ENCODE peak calls at places on chromosomes 7 and 10, in nine cellular contexts. Y, L, W, U, F, J, I, G and V are unnamed samples.

GRCh38 chr7:42522227-42522991 is 285.4 kb upstream of the GLI3 start:
- DNase-seq in Y (no peak), L (no peak), W (no peak), U (no peak), F (no peak), J (no peak), I (no peak), G (no peak), V (no peak)

GRCh38 chr7:100965723-100966541 is 3.4 kb upstream of the MUC12 start:
- DNase-seq in Y (peak; percentile 75), L (peak; percentile 66), W (peak; percentile 74), U (no peak), F (peak; percentile 89), J (peak; percentile 73), I (no peak), G (peak; percentile 61), V (no peak)

GRCh38 chr7:135253851-135254815 is 20.5 kb downstream of the STRA8 start:
- DNase-seq in Y (no peak), L (no peak), W (peak; percentile 71), U (no peak), F (no peak), J (no peak), I (peak; percentile 69), G (no peak), V (no peak)

GRCh38 chr10:77388571-77388970 is 249.0 kb downstream of the KCNMA1 start:
- DNase-seq in Y (no peak), L (no peak), W (no peak), U (no peak), F (no peak), J (no peak), I (no peak), G (no peak), V (no peak)

GRCh38 chr7:7035851-7036250 is 146.5 kb upstream of the C1GALT1 start:
- DNase-seq in Y (no peak), L (no peak), W (no peak), U (no peak), F (no peak), J (no peak), I (no peak), G (no peak), V (no peak)

GRCh38 chr10:112059220-112059619 is 124.3 kb downstream of the GPAM start:
- DNase-seq in Y (no peak), L (no peak), W (no peak), U (no peak), F (no peak), J (no peak), I (no peak), G (no peak), V (no peak)

GRCh38 chr7:24705481-24705954 is 51.7 kb downstream of the GSDME start:
- DNase-seq in Y (no peak), L (no peak), W (no peak), U (no peak), F (no peak), J (no peak), I (no peak), G (no peak), V (no peak)

GRCh38 chr7:26659121-26659520 is 205.3 kb downstream of the SKAP2 start:
- DNase-seq in Y (no peak), L (no peak), W (no peak), U (no peak), F (no peak), J (no peak), I (no peak), G (no peak), V (no peak)

GRCh38 chr7:69597278-69598076 is 798 bp upstream of the AUTS2 start:
- DNase-seq in Y (peak; percentile 25), L (no peak), W (peak; percentile 60), U (no peak), F (peak; percentile 10), J (no peak), I (peak; percentile 68), G (no peak), V (no peak)

GRCh38 chr10:63711866-63712716 is 190.9 kb downstream of the REEP3 start:
- DNase-seq in Y (peak; percentile 99), L (no peak), W (peak; percentile 93), U (peak; percentile 88), F (no peak), J (no peak), I (peak; percentile 59), G (no peak), V (no peak)

GRCh38 chr10:83603708-83604107 is 535.6 kb upstream of the GHITM start:
- DNase-seq in Y (no peak), L (no peak), W (no peak), U (no peak), F (peak; percentile 2), J (no peak), I (no peak), G (no peak), V (no peak)

GRCh38 chr10:98957801-98958200 is 277.9 kb downstream of the HPSE2 start:
- DNase-seq in Y (no peak), L (no peak), W (no peak), U (no peak), F (no peak), J (no peak), I (no peak), G (no peak), V (no peak)

GRCh38 chr10:107814865-107815487 is 650.5 kb upstream of the SORCS1 start:
- DNase-seq in Y (peak; percentile 20), L (no peak), W (peak; percentile 44), U (no peak), F (no peak), J (no peak), I (peak; percentile 1), G (no peak), V (no peak)

GRCh38 chr10:129697463-129698247 is 230.6 kb downstream of the MGMT start:
- DNase-seq in Y (no peak), L (no peak), W (no peak), U (no peak), F (no peak), J (no peak), I (no peak), G (no peak), V (no peak)

GRCh38 chr7:34839645-34840044 is 181.6 kb downstream of the NPSR1 start:
- DNase-seq in Y (no peak), L (no peak), W (no peak), U (no peak), F (no peak), J (no peak), I (no peak), G (no peak), V (no peak)

GRCh38 chr10:132897516-132898381 is 44.6 kb downstream of the CFAP46 start:
- DNase-seq in Y (no peak), L (no peak), W (no peak), U (no peak), F (no peak), J (no peak), I (no peak), G (no peak), V (no peak)

GRCh38 chr7:50679218-50680007 is 103.3 kb downstream of the GRB10 start:
- DNase-seq in Y (no peak), L (no peak), W (no peak), U (peak; percentile 39), F (no peak), J (no peak), I (no peak), G (no peak), V (peak; percentile 54)

GRCh38 chr10:42875792-42876191 is 93.2 kb downstream of the BMS1 start:
- DNase-seq in Y (no peak), L (no peak), W (peak; percentile 45), U (no peak), F (no peak), J (no peak), I (no peak), G (no peak), V (no peak)

GRCh38 chr7:27110163-27110976 is 7.9 kb upstream of the HOXA2 start:
- DNase-seq in Y (no peak), L (no peak), W (no peak), U (no peak), F (no peak), J (no peak), I (peak; percentile 40), G (no peak), V (no peak)

GRCh38 chr10:34658934-34659333 is 156.2 kb downstream of the PARD3 start:
- DNase-seq in Y (no peak), L (no peak), W (no peak), U (no peak), F (no peak), J (no peak), I (no peak), G (no peak), V (no peak)

GRCh38 chr7:26250239-26250638 is 41.4 kb upstream of the SNX10 start:
- DNase-seq in Y (no peak), L (no peak), W (no peak), U (no peak), F (no peak), J (no peak), I (no peak), G (no peak), V (no peak)

GRCh38 chr7:16812542-16813231 is 7.9 kb upstream of the AGR2 start:
- DNase-seq in Y (no peak), L (no peak), W (no peak), U (no peak), F (no peak), J (no peak), I (no peak), G (no peak), V (no peak)

GRCh38 chr10:132239126-132240031 is 52.6 kb downstream of the DPYSL4 start:
- DNase-seq in Y (no peak), L (no peak), W (no peak), U (no peak), F (no peak), J (no peak), I (no peak), G (no peak), V (no peak)

GRCh38 chr10:67834375-67834774 is 3.6 kb downstream of the DNAJC12 start:
- DNase-seq in Y (no peak), L (no peak), W (no peak), U (no peak), F (no peak), J (no peak), I (no peak), G (no peak), V (no peak)